ENCODE peak calls at places on chromosome 4, in six cellular contexts. P is iris pigment epithelial cell, S is AML-193, M is ACHN, H is B cell, Q is HTR-8/SVneo. Z is an unnamed sample.

GRCh38 chr4:150310159-150310895 is 232.1 kb downstream of the DCLK2 start:
- DNase-seq in P (peak; percentile 85), M (peak; percentile 59), Q (peak; percentile 9), H (no peak), S (no peak), Z (no peak)

GRCh38 chr4:122798101-122798500 is 28.5 kb upstream of the FGF2 start:
- DNase-seq in S (no peak), H (no peak), P (peak; percentile 98), M (peak; percentile 90), Q (peak; percentile 88), Z (peak; percentile 75)

GRCh38 chr4:102535398-102536082 is 34.4 kb downstream of the NFKB1 start:
- DNase-seq in Q (peak; percentile 10), S (no peak), P (peak; percentile 84), M (peak; percentile 32), H (no peak), Z (no peak)

GRCh38 chr4:169611991-169612868 is at the start of gene NEK1:
- DNase-seq in Q (peak; percentile 86), P (peak; percentile 89), M (peak; percentile 88), H (peak; percentile 82), S (peak; percentile 82), Z (peak; percentile 75)

GRCh38 chr4:124322234-124322831 is 390.2 kb downstream of the ANKRD50 start:
- DNase-seq in P (peak; percentile 47), S (peak; percentile 56), Q (peak; percentile 22), M (peak; percentile 40), H (no peak), Z (peak; percentile 32)

GRCh38 chr4:1047106-1047975 is 35.9 kb downstream of the FGFRL1 start:
- DNase-seq in P (peak; percentile 24), M (no peak), Q (no peak), H (no peak), S (no peak), Z (no peak)

GRCh38 chr4:169079942-169080827 is 70.1 kb upstream of the CBR4 start:
- DNase-seq in H (no peak), S (peak; percentile 73), M (peak; percentile 45), P (peak; percentile 90), Q (peak; percentile 48), Z (no peak)

GRCh38 chr4:162101337-162101736 is 62.5 kb downstream of the FSTL5 start:
- DNase-seq in H (no peak), Q (no peak), M (no peak), P (no peak), S (no peak), Z (no peak)

GRCh38 chr4:25088342-25088952 is 57.7 kb upstream of the LGI2 start:
- DNase-seq in Q (no peak), P (no peak), M (no peak), S (no peak), H (no peak), Z (no peak)

GRCh38 chr4:163649557-163650091 is 155.1 kb downstream of the TMA16 start:
- DNase-seq in Q (no peak), P (peak; percentile 3), M (no peak), S (no peak), H (no peak), Z (no peak)

GRCh38 chr4:147714575-147715401 is 17.1 kb upstream of the ARHGAP10 start:
- DNase-seq in M (peak; percentile 38), S (no peak), P (peak; percentile 95), H (no peak), Q (peak; percentile 70), Z (no peak)

GRCh38 chr4:141713771-141714445 is 77.5 kb downstream of the IL15 start:
- DNase-seq in P (peak; percentile 75), Q (peak; percentile 29), M (peak; percentile 67), S (no peak), H (no peak), Z (no peak)

GRCh38 chr4:40283413-40283812 is 51.7 kb upstream of the CHRNA9 start:
- DNase-seq in Q (no peak), M (no peak), P (no peak), H (no peak), S (no peak), Z (no peak)

GRCh38 chr4:65401083-65401482 is 269.2 kb downstream of the EPHA5 start:
- DNase-seq in H (no peak), S (no peak), M (no peak), P (no peak), Q (no peak), Z (no peak)

GRCh38 chr4:48379587-48380140 is 38.3 kb downstream of the SLAIN2 start:
- DNase-seq in H (no peak), Q (no peak), P (peak; percentile 34), M (no peak), S (no peak), Z (no peak)

GRCh38 chr4:44869222-44869882 is 143.0 kb upstream of the GNPDA2 start:
- DNase-seq in H (no peak), P (no peak), S (no peak), M (peak; percentile 7), Q (no peak), Z (no peak)

GRCh38 chr4:168587326-168588125 is 90.7 kb downstream of the PALLD start:
- DNase-seq in P (peak; percentile 87), S (no peak), M (peak; percentile 61), H (no peak), Q (peak; percentile 58), Z (no peak)

GRCh38 chr4:70586841-70587240 is 5.2 kb upstream of the AMBN start:
- DNase-seq in H (no peak), S (no peak), P (no peak), M (no peak), Q (no peak), Z (no peak)

GRCh38 chr4:111618908-111619307 is 526.3 kb upstream of the FAM241A start:
- DNase-seq in S (no peak), Q (no peak), H (no peak), P (peak; percentile 83), M (no peak), Z (no peak)

GRCh38 chr4:108830509-108831244 is 67.8 kb upstream of the ETNPPL start:
- DNase-seq in P (peak; percentile 82), H (no peak), S (no peak), M (no peak), Q (no peak), Z (no peak)

GRCh38 chr4:53714377-53715140 is 123.3 kb upstream of the LNX1 start:
- DNase-seq in Q (no peak), M (no peak), H (no peak), S (no peak), P (peak; percentile 84), Z (no peak)

GRCh38 chr4:174538123-174538875 is 16.0 kb upstream of the HPGD start:
- DNase-seq in H (no peak), P (no peak), M (no peak), S (no peak), Q (peak; percentile 3), Z (no peak)

GRCh38 chr4:104163820-104164219 is 330.9 kb downstream of the CXXC4 start:
- DNase-seq in P (peak; percentile 1), Q (no peak), H (no peak), M (no peak), S (peak; percentile 9), Z (no peak)

GRCh38 chr4:61243962-61244361 is 43.8 kb downstream of the ADGRL3 start:
- DNase-seq in M (no peak), S (no peak), Q (no peak), H (no peak), P (no peak), Z (no peak)

GRCh38 chr4:107794001-107794400 is 30.7 kb upstream of the SGMS2 start:
- DNase-seq in S (no peak), P (no peak), Q (no peak), M (no peak), H (no peak), Z (no peak)

GRCh38 chr4:142883433-142883832 is 37.3 kb upstream of the INPP4B start:
- DNase-seq in P (peak; percentile 6), Q (no peak), S (no peak), M (no peak), H (no peak), Z (no peak)

GRCh38 chr4:70722199-70722791 is 531 bp downstream of the RUFY3 start:
- DNase-seq in S (no peak), M (peak; percentile 31), H (no peak), Q (no peak), P (peak; percentile 87), Z (no peak)

GRCh38 chr4:88018471-88018870 is 11.0 kb downstream of the PKD2 start:
- DNase-seq in P (peak; percentile 55), H (no peak), S (no peak), M (peak; percentile 82), Q (no peak), Z (no peak)

GRCh38 chr4:145776208-145776607 is 96.3 kb downstream of the C4orf51 start:
- DNase-seq in S (no peak), P (no peak), Q (no peak), M (no peak), H (no peak), Z (no peak)

GRCh38 chr4:7155611-7156071 is 36.7 kb upstream of the SORCS2 start:
- DNase-seq in S (no peak), H (no peak), M (no peak), P (peak; percentile 71), Q (no peak), Z (no peak)

GRCh38 chr4:43253511-43253910 is 361.0 kb downstream of the GRXCR1 start:
- DNase-seq in Q (no peak), M (no peak), H (no peak), P (no peak), S (no peak), Z (no peak)

GRCh38 chr4:66123195-66123594 is 452.9 kb upstream of the EPHA5 start:
- DNase-seq in Q (peak; percentile 0), P (peak; percentile 9), H (no peak), S (no peak), M (no peak), Z (no peak)

GRCh38 chr4:140176735-140177134 is 22.8 kb upstream of the MAML3 start:
- DNase-seq in Q (no peak), M (no peak), S (no peak), H (no peak), P (peak; percentile 80), Z (no peak)

GRCh38 chr4:81471361-81472248 is at the start of gene RASGEF1B:
- DNase-seq in P (peak; percentile 72), S (peak; percentile 61), Q (no peak), H (peak; percentile 94), M (peak; percentile 88), Z (peak; percentile 78)

GRCh38 chr4:25347473-25347872 is 29.6 kb upstream of the ANAPC4 start:
- DNase-seq in H (no peak), M (peak; percentile 58), P (no peak), S (no peak), Q (no peak), Z (no peak)

GRCh38 chr4:121950212-121950679 is 1.6 kb downstream of the TRPC3 start:
- DNase-seq in H (peak; percentile 88), P (peak; percentile 75), M (peak; percentile 59), S (no peak), Q (peak; percentile 87), Z (no peak)

GRCh38 chr4:48290146-48290772 is 20.6 kb upstream of the TEC start:
- DNase-seq in M (peak; percentile 36), Q (peak; percentile 27), S (peak; percentile 38), H (peak; percentile 54), P (peak; percentile 18), Z (no peak)

Z was measured in NCI-H1048.